ENCODE peak calls at places on chromosomes 3 and 15, in five cellular contexts. X is LoVo, F is NCI-H1092, L is aorta, O is mesendoderm. B is an unnamed sample.

GRCh38 chr15:64804619-64805018 is 20.8 kb downstream of the PIF1 start:
- DNase-seq in X (no peak), F (no peak), L (no peak), O (no peak), B (no peak)

GRCh38 chr3:122921791-122922651 is 105.5 kb downstream of the SEMA5B start:
- DNase-seq in X (no peak), F (no peak), L (no peak), O (peak), B (peak)

GRCh38 chr3:125163739-125164601 is 48.6 kb downstream of the SLC12A8 start:
- DNase-seq in X (no peak), F (no peak), L (no peak), O (peak), B (no peak)

GRCh38 chr3:13163848-13164382 is 90.7 kb upstream of the IQSEC1 start:
- DNase-seq in X (no peak), F (no peak), L (no peak), O (no peak), B (no peak)

GRCh38 chr15:77627067-77627466 is 5.6 kb downstream of the LINGO1 start:
- DNase-seq in X (no peak), F (no peak), L (no peak), O (no peak), B (no peak)

GRCh38 chr15:97482521-97482920 is 478.0 kb upstream of the ARRDC4 start:
- DNase-seq in X (no peak), F (no peak), L (no peak), O (peak), B (no peak)

GRCh38 chr3:126338796-126339241 is 18.4 kb downstream of the KLF15 start:
- DNase-seq in X (no peak), F (no peak), L (peak), O (no peak), B (peak)

GRCh38 chr3:153171918-153172317 is 9.9 kb downstream of the RAP2B start:
- DNase-seq in X (no peak), F (no peak), L (no peak), O (no peak), B (no peak)

GRCh38 chr3:22296641-22297040 is 545.6 kb upstream of the ZNF385D start:
- DNase-seq in X (no peak), F (no peak), L (no peak), O (no peak), B (no peak)

GRCh38 chr3:155676252-155676981 is 68.5 kb downstream of the PLCH1 start:
- DNase-seq in X (no peak), F (no peak), L (no peak), O (peak), B (no peak)

GRCh38 chr3:15305366-15305844 is 27.0 kb downstream of the SH3BP5 start:
- DNase-seq in X (peak), F (no peak), L (no peak), O (peak), B (no peak)

GRCh38 chr3:113533534-113533892 is 1.2 kb downstream of the SIDT1 start:
- DNase-seq in X (no peak), F (no peak), L (no peak), O (no peak), B (no peak)

GRCh38 chr15:67820992-67821783 is 4.1 kb upstream of the SKOR1 start:
- DNase-seq in X (no peak), F (no peak), L (no peak), O (peak), B (no peak)

GRCh38 chr3:3615533-3615932 is 183.7 kb upstream of the LRRN1 start:
- DNase-seq in X (no peak), F (no peak), L (no peak), O (no peak), B (no peak)

GRCh38 chr3:106457278-106458210 is 588.7 kb upstream of the CBLB start:
- DNase-seq in X (peak), F (peak), L (peak), O (peak), B (no peak)

GRCh38 chr3:42895332-42895868 is 10.5 kb upstream of the ZNF662 start:
- DNase-seq in X (no peak), F (no peak), L (no peak), O (no peak), B (no peak)

GRCh38 chr15:85667491-85668424 is 127.0 kb downstream of the KLHL25 start:
- DNase-seq in X (no peak), F (no peak), L (peak), O (peak), B (no peak)

GRCh38 chr3:29488922-29489321 is 208.1 kb downstream of the RBMS3 start:
- DNase-seq in X (no peak), F (no peak), L (no peak), O (no peak), B (no peak)

GRCh38 chr15:79901958-79902357 is 5.1 kb upstream of the MTHFS start:
- DNase-seq in X (no peak), F (no peak), L (no peak), O (no peak), B (no peak)

GRCh38 chr15:89781055-89781454 is 4.9 kb downstream of the MESP2 start:
- DNase-seq in X (no peak), F (no peak), L (no peak), O (no peak), B (peak)

GRCh38 chr3:148551767-148552260 is 145.9 kb upstream of the AGTR1 start:
- DNase-seq in X (no peak), F (no peak), L (no peak), O (no peak), B (no peak)

GRCh38 chr3:76429536-76430177 is 610.2 kb upstream of the ROBO2 start:
- DNase-seq in X (no peak), F (no peak), L (no peak), O (no peak), B (no peak)

GRCh38 chr3:8579101-8579500 is 65.5 kb downstream of the SSUH2 start:
- DNase-seq in X (no peak), F (no peak), L (no peak), O (no peak), B (no peak)

B was measured in cardiac septum.